ENCODE peak calls at places on chromosome X, in nine cellular contexts. M is activated CD8-positive, alpha-beta memory T cell treated with anti-CD3 and anti-CD28 coated beads, Interleukin-2, amount 10 ng/mL, durations not matched to agents 7 days and 5 days; Q is T-cell; B is natural killer cell; P is T-helper 17 cell; N is stimulated activated effector memory CD8-positive, alpha-beta T cell treated with anti-CD3 and anti-CD28 coated beads, Interleukin-12 subunit alpha, Interleukin-12 subunit beta, amount 100 ng/mL, for 72 hours; Y is HepG2; U is naive thymus-derived CD4-positive, alpha-beta T cell; S is CD4-positive, alpha-beta T cell. K is an unnamed sample.

GRCh38 chrX:17859609-17860178 is 1.4 kb downstream of the RAI2 start:
- ATAC-seq in M (no peak), Q (peak; percentile 62), B (no peak), P (peak; percentile 48), N (no peak), Y (no peak), U (peak; percentile 75), S (peak; percentile 79), K (no peak)

GRCh38 chrX:45669715-45670360 is 469.2 kb upstream of the DIPK2B start:
- ATAC-seq in M (no peak), Q (no peak), B (no peak), P (no peak), N (no peak), Y (no peak), U (no peak), S (no peak), K (no peak)

GRCh38 chrX:148871422-148872152 is 371.2 kb downstream of the AFF2 start:
- ATAC-seq in M (no peak), Q (no peak), B (no peak), P (no peak), N (no peak), Y (no peak), U (no peak), S (no peak), K (no peak)

GRCh38 chrX:100649550-100650356 is 5.8 kb downstream of the SRPX2 start:
- ATAC-seq in M (no peak), Q (no peak), B (no peak), P (no peak), N (no peak), Y (peak; percentile 93), U (no peak), S (no peak), K (peak; percentile 53)

GRCh38 chrX:65451663-65452062 is 82.9 kb downstream of the LAS1L start:
- ATAC-seq in M (no peak), Q (peak; percentile 35), B (no peak), P (no peak), N (no peak), Y (peak; percentile 47), U (no peak), S (no peak), K (no peak)

GRCh38 chrX:19869195-19869594 is 18.2 kb downstream of the SH3KBP1 start:
- ATAC-seq in M (no peak), Q (no peak), B (no peak), P (no peak), N (no peak), Y (no peak), U (no peak), S (peak; percentile 40), K (no peak)

GRCh38 chrX:13793897-13794296 is 23.0 kb downstream of the GPM6B start:
- ATAC-seq in M (no peak), Q (no peak), B (no peak), P (no peak), N (no peak), Y (no peak), U (no peak), S (no peak), K (no peak)

GRCh38 chrX:129945131-129945530 is 37.3 kb upstream of the BCORL1 start:
- ATAC-seq in M (no peak), Q (no peak), B (no peak), P (no peak), N (no peak), Y (peak; percentile 29), U (no peak), S (no peak), K (no peak)

GRCh38 chrX:53188763-53189162 is 36.2 kb downstream of the KDM5C start:
- ATAC-seq in M (peak; percentile 87), Q (no peak), B (peak; percentile 44), P (no peak), N (peak; percentile 96), Y (no peak), U (no peak), S (no peak), K (peak; percentile 61)

GRCh38 chrX:129797251-129797906 is 17.6 kb downstream of the SASH3 start:
- ATAC-seq in M (no peak), Q (no peak), B (peak; percentile 25), P (no peak), N (peak; percentile 20), Y (no peak), U (no peak), S (no peak), K (no peak)

GRCh38 chrX:21972721-21973120 is 32.2 kb downstream of the SMS start:
- ATAC-seq in M (peak; percentile 88), Q (peak; percentile 74), B (peak; percentile 88), P (peak; percentile 90), N (peak; percentile 91), Y (no peak), U (peak; percentile 83), S (peak; percentile 94), K (peak; percentile 36)

GRCh38 chrX:129875669-129876068 is 30.3 kb upstream of the UTP14A start:
- ATAC-seq in M (no peak), Q (no peak), B (no peak), P (no peak), N (no peak), Y (no peak), U (no peak), S (no peak), K (no peak)

GRCh38 chrX:23662853-23663252 is 4.4 kb upstream of the PRDX4 start:
- ATAC-seq in M (peak; percentile 22), Q (no peak), B (no peak), P (no peak), N (peak; percentile 90), Y (no peak), U (no peak), S (no peak), K (peak; percentile 73)

GRCh38 chrX:117771384-117771783 is 345.2 kb downstream of the KLHL13 start:
- ATAC-seq in M (no peak), Q (no peak), B (no peak), P (no peak), N (no peak), Y (no peak), U (no peak), S (no peak), K (no peak)

GRCh38 chrX:97797076-97797475 is 913.4 kb downstream of the RPA4 start:
- ATAC-seq in M (no peak), Q (no peak), B (no peak), P (no peak), N (no peak), Y (no peak), U (no peak), S (no peak), K (no peak)

GRCh38 chrX:9114245-9114644 is 80.3 kb upstream of the FAM9B start:
- ATAC-seq in M (no peak), Q (no peak), B (no peak), P (no peak), N (no peak), Y (no peak), U (no peak), S (no peak), K (no peak)

GRCh38 chrX:136954930-136955329 is 74.4 kb upstream of the RBMX start:
- ATAC-seq in M (no peak), Q (no peak), B (no peak), P (peak; percentile 44), N (no peak), Y (no peak), U (no peak), S (no peak), K (no peak)

GRCh38 chrX:20361081-20361889 is 94.6 kb upstream of the RPS6KA3 start:
- ATAC-seq in M (no peak), Q (no peak), B (no peak), P (no peak), N (no peak), Y (peak; percentile 56), U (no peak), S (no peak), K (no peak)

GRCh38 chrX:150983526-150984163 is 510 bp downstream of the HMGB3 start:
- ATAC-seq in M (peak; percentile 7), Q (peak; percentile 15), B (peak; percentile 13), P (peak; percentile 10), N (peak; percentile 12), Y (no peak), U (no peak), S (no peak), K (no peak)

GRCh38 chrX:100812216-100813158 is 7.7 kb upstream of the CSTF2 start:
- ATAC-seq in M (no peak), Q (no peak), B (no peak), P (no peak), N (no peak), Y (no peak), U (no peak), S (no peak), K (no peak)

K was measured in stimulated activated memory B cell treated with anti-CD40 and anti-IgM and Interleukin-4, amounts not matched to agents 10 μg/mL and 1 μg/mL and 100 μg/mL, for 72 hours.